ENCODE peak calls at places on chromosomes 3 and 15, in ten cellular contexts. J is ovary; Y is suprapubic skin; D is tibial nerve; I is testis; K is mesendoderm; Q is CD4-positive, CD25-positive, alpha-beta regulatory T cell; H is transverse colon; B is cardiac muscle cell; G is gastrocnemius medialis. U is an unnamed sample. For H3K4me1, the result is how much of the 10 kb centered on the place peaks cover.

GRCh38 chr3:99751649-99752048 is 66.0 kb upstream of the CMSS1 start:
- DNase-seq in J (no peak), Y (no peak), D (no peak), I (no peak), K (no peak), Q (no peak), H (no peak), B (no peak), G (no peak), U (no peak)

GRCh38 chr15:59751552-59752413 is 62.7 kb upstream of the BNIP2 start:
- DNase-seq in J (no peak), Y (no peak), D (no peak), I (no peak), K (peak), Q (peak), H (no peak), B (peak), G (no peak), U (no peak)

GRCh38 chr3:127439621-127440020 is 150.9 kb downstream of the TPRA1 start:
- DNase-seq in J (no peak), Y (no peak), D (no peak), I (no peak), K (no peak), Q (no peak), H (no peak), B (no peak), G (no peak), U (no peak)

GRCh38 chr15:101201411-101202174 is 50.3 kb downstream of the CHSY1 start:
- DNase-seq in J (peak), Y (peak), D (peak), I (peak), K (peak), Q (no peak), H (peak), B (peak), G (peak), U (peak)

GRCh38 chr15:85623648-85624047 is 171.1 kb downstream of the KLHL25 start:
- DNase-seq in J (no peak), Y (no peak), D (no peak), I (no peak), K (no peak), Q (no peak), H (no peak), B (no peak), G (no peak), U (no peak)

GRCh38 chr15:70447927-70448698 is 315.2 kb downstream of the UACA start:
- DNase-seq in J (no peak), Y (no peak), D (no peak), I (no peak), K (no peak), Q (peak), H (peak), B (peak), G (no peak), U (peak)

GRCh38 chr3:42663581-42664442 is 10.3 kb downstream of the ZBTB47 start:
- DNase-seq in J (no peak), Y (no peak), D (no peak), I (no peak), K (no peak), Q (no peak), H (no peak), B (no peak), G (no peak), U (peak)

GRCh38 chr15:67077641-67078215 is 12.3 kb downstream of the SMAD3 start:
- DNase-seq in J (no peak), Y (no peak), D (no peak), I (no peak), K (no peak), Q (no peak), H (peak), B (no peak), G (peak), U (no peak)

GRCh38 chr15:52295421-52295991 is at the start of gene MYO5C:
- DNase-seq in J (peak), Y (peak), D (peak), I (peak), K (peak), Q (no peak), H (peak), B (peak), G (peak), U (peak)

GRCh38 chr3:41208507-41208906 is 9.2 kb downstream of the CTNNB1 start:
- DNase-seq in J (no peak), Y (no peak), D (no peak), I (peak), K (no peak), Q (no peak), H (no peak), B (no peak), G (no peak), U (no peak)
- H3K4me1 ChIP-seq in J (under half), Y (half or more), D (half or more), I (under half), K (under half), Q (half or more), H (half or more), B (half or more), G (half or more), U (half or more)

GRCh38 chr3:13103416-13104058 is 30.3 kb upstream of the IQSEC1 start:
- DNase-seq in J (no peak), Y (peak), D (no peak), I (no peak), K (no peak), Q (no peak), H (no peak), B (no peak), G (no peak), U (no peak)

GRCh38 chr3:13105851-13106250 is 32.6 kb upstream of the IQSEC1 start:
- DNase-seq in J (no peak), Y (peak), D (no peak), I (no peak), K (no peak), Q (no peak), H (no peak), B (no peak), G (no peak), U (no peak)

GRCh38 chr3:13105181-13105580 is 32.0 kb upstream of the IQSEC1 start:
- DNase-seq in J (no peak), Y (peak), D (no peak), I (no peak), K (no peak), Q (no peak), H (no peak), B (no peak), G (no peak), U (no peak)

GRCh38 chr3:13102386-13103345 is 29.4 kb upstream of the IQSEC1 start:
- DNase-seq in J (no peak), Y (no peak), D (no peak), I (no peak), K (no peak), Q (no peak), H (no peak), B (no peak), G (no peak), U (no peak)

DNA sequence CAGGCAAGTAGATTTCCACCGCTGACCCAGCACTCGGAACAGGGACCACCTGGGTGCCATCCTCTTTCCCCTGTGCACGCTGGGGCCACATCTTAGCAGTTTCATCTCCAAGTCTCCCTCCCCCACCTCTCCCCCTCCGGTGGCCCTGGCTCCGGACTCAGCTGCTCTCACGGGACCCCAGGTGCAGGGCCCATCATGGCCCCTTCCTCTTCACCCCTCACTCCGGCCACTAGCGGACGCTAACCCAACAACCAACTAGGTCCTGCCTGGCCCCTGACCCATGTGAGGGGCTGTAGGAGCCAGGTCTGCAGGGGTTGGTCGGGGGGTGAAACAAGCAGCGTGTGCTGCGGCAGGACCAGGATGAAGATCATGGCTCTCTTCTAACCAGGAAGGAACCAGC is 31.3 kb upstream of the IQSEC1 start:
- DNase-seq in J (no peak), Y (peak), D (no peak), I (no peak), K (no peak), Q (no peak), H (no peak), B (no peak), G (no peak), U (no peak)
- H3K27ac ChIP-seq in J (no peak), Y (no peak), D (no peak), I (no peak), K (no peak), Q (no peak), H (no peak), B (no peak), G (no peak), U (no peak)

GRCh38 chr3:17901893-17902292 is 159.5 kb upstream of the TBC1D5 start:
- DNase-seq in J (no peak), Y (no peak), D (no peak), I (no peak), K (no peak), Q (no peak), H (no peak), B (no peak), G (no peak), U (no peak)
- H3K4me1 ChIP-seq in J (under half), Y (under half), D (under half), I (under half), K (under half), Q (under half), H (under half), B (under half), G (under half), U (under half)

DNA sequence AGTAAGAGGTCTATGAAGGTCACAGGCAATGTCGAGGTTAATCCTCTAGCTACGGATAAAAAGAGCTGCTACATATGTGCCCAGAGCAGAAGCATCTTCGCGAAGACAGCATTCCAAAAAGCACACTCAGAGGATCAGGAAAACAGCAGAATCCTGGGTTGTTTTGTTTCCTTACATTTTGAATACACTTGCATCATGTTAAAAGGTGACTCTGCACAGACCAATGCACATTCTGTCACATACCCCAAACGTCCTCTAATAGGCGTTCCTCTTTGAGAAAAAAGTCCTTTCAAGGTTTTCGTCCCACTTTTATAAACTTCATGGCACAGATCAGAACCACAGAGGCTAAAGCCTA is 52.7 kb downstream of the VGLL4 start:
- DNase-seq in J (no peak), Y (no peak), D (no peak), I (no peak), K (peak), Q (no peak), H (no peak), B (no peak), G (no peak), U (no peak)
- H3K27ac ChIP-seq in J (peak), Y (peak), D (peak), I (peak), K (peak), Q (no peak), H (peak), B (peak), G (peak), U (peak)

GRCh38 chr3:184559336-184559735 is 2.2 kb upstream of the EPHB3 start:
- DNase-seq in J (no peak), Y (no peak), D (no peak), I (no peak), K (no peak), Q (no peak), H (peak), B (no peak), G (no peak), U (no peak)
- H3K4me1 ChIP-seq in J (under half), Y (under half), D (under half), I (under half), K (under half), Q (under half), H (under half), B (under half), G (under half), U (under half)